ENCODE peak calls at places on chromosome 22, in ten cellular contexts. N is PC-9, F is suprapubic skin, I is tibial artery, K is body of pancreas, O is MM.1S, D is K562, M is uterus, L is ovary, X is heart left ventricle. J is an unnamed sample.

GRCh38 chr22:39452740-39453040 is 4.1 kb upstream of the MGAT3 start:
- DNase-seq in N (no peak), F (no peak), I (no peak), K (no peak), O (no peak), D (peak; percentile 61), M (no peak), L (no peak), X (no peak), J (no peak)

GRCh38 chr22:40224702-40225101 is 47.0 kb downstream of the TNRC6B start:
- DNase-seq in N (no peak), F (no peak), I (no peak), K (no peak), O (no peak), D (no peak), M (no peak), L (no peak), X (no peak), J (no peak)

GRCh38 chr22:39994566-39995345 is at the start of gene FAM83F:
- DNase-seq in N (peak; percentile 70), F (no peak), I (no peak), K (peak; percentile 69), O (no peak), D (peak; percentile 58), M (no peak), L (no peak), X (no peak), J (peak; percentile 39)

GRCh38 chr22:44338906-44339305 is 26.2 kb upstream of the SHISAL1 start:
- DNase-seq in N (no peak), F (no peak), I (no peak), K (no peak), O (peak; percentile 48), D (no peak), M (no peak), L (no peak), X (no peak), J (no peak)

GRCh38 chr22:38271927-38272372 is 860 bp downstream of the TMEM184B start:
- DNase-seq in N (peak; percentile 59), F (no peak), I (no peak), K (peak; percentile 68), O (peak; percentile 56), D (no peak), M (no peak), L (peak; percentile 53), X (no peak), J (peak; percentile 74)

GRCh38 chr22:17924735-17925727 is 99.3 kb downstream of the MICAL3 start:
- DNase-seq in N (peak; percentile 20), F (no peak), I (no peak), K (no peak), O (no peak), D (no peak), M (no peak), L (peak; percentile 21), X (no peak), J (no peak)

GRCh38 chr22:44109417-44109816 is 71.3 kb upstream of the PARVG start:
- DNase-seq in N (no peak), F (peak; percentile 11), I (no peak), K (no peak), O (no peak), D (no peak), M (no peak), L (peak; percentile 2), X (no peak), J (no peak)

GRCh38 chr22:27224485-27225364 is 567.3 kb downstream of the MIAT start:
- DNase-seq in N (no peak), F (no peak), I (no peak), K (no peak), O (no peak), D (no peak), M (peak; percentile 77), L (peak; percentile 67), X (no peak), J (no peak)

GRCh38 chr22:23233084-23233501 is 52.8 kb downstream of the BCR start:
- DNase-seq in N (no peak), F (no peak), I (no peak), K (no peak), O (no peak), D (peak; percentile 66), M (no peak), L (no peak), X (peak; percentile 43), J (no peak)
- TF ChIP-seq CTCF in N (no peak), F (no peak), I (no peak), K (no peak), O (no peak), D (no peak), M (no peak), L (no peak), X (no peak), J (no peak)

DNA sequence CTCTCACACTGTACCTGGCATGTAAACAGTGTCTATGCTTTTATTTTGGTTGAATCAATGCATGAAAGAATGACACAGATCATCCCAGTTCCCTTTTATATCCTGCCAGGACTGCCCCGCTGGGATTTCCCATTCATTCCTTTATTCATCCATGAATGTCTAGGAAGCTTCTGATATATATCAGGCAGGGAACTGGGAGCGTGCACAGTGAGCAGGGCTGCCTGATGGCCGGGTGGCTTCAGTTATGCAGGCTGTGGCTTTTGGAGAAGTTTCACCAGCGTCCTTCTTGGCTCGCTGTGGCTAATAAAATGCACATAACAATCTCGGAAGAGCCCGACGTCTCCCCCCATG is 789.0 kb downstream of the TBC1D22A start:
- DNase-seq in N (no peak), F (no peak), I (no peak), K (no peak), O (no peak), D (no peak), M (no peak), L (no peak), X (no peak), J (no peak)
- H3K9me3 ChIP-seq in N (peaks cover 3% of the 10 kb centered on the region), F (no peaks in the 10 kb centered on the region), I (no peaks in the 10 kb centered on the region), K (no peaks in the 10 kb centered on the region), O (no peaks in the 10 kb centered on the region), D (no peaks in the 10 kb centered on the region), M (no peaks in the 10 kb centered on the region), L (no peaks in the 10 kb centered on the region), X (no peaks in the 10 kb centered on the region), J (no peaks in the 10 kb centered on the region)

DNA sequence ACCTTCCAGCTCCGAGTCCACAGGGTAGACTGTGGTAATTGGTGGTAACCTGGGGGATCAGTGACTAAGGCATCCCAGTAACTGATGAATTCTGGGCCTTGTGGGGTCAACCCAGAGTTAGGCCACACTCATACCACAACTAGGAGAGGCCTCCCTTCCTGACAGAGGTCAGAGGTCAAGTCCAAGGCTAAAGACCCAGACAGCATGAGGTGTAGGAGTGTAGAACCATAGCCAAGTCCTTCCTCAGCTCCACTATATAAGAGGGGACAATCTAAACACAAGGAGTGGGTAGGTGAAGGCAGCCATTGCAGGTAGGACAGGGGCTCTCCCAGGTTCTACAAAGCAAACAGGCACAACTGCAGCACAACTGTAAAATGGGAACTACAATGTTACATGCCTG is 4.6 kb downstream of the AP1B1 start:
- DNase-seq in N (no peak), F (peak; percentile 18), I (peak; percentile 16), K (no peak), O (no peak), D (peak; percentile 20), M (no peak), L (no peak), X (no peak), J (no peak)
- H3K4me1 ChIP-seq in N (peaks cover 42% of the 10 kb centered on the region), F (peaks cover 55% of the 10 kb centered on the region), I (peaks cover 20% of the 10 kb centered on the region), K (peaks cover 92% of the 10 kb centered on the region), O (peaks cover 24% of the 10 kb centered on the region), D (peaks cover 27% of the 10 kb centered on the region), M (no peaks in the 10 kb centered on the region), L (peaks cover 3% of the 10 kb centered on the region), X (peaks cover 48% of the 10 kb centered on the region), J (peaks cover 34% of the 10 kb centered on the region)

GRCh38 chr22:24768537-24769374 is 5.8 kb downstream of the PIWIL3 start:
- DNase-seq in N (peak; percentile 48), F (no peak), I (no peak), K (peak; percentile 88), O (peak; percentile 60), D (peak; percentile 38), M (no peak), L (peak; percentile 53), X (peak; percentile 42), J (no peak)
- TF ChIP-seq CTCF in N (peak; percentile 75), F (peak; percentile 61), I (peak; percentile 72), K (peak; percentile 82), O (peak; percentile 85), D (peak; percentile 68), M (peak; percentile 51), L (peak; percentile 38), X (peak; percentile 72), J (peak; percentile 48)

GRCh38 chr22:47396105-47396504 is 633.7 kb downstream of the TBC1D22A start:
- DNase-seq in N (no peak), F (peak; percentile 14), I (no peak), K (no peak), O (no peak), D (no peak), M (no peak), L (no peak), X (no peak), J (no peak)
- H3K9me3 ChIP-seq in N (no peaks in the 10 kb centered on the region), F (no peaks in the 10 kb centered on the region), I (no peaks in the 10 kb centered on the region), K (no peaks in the 10 kb centered on the region), O (no peaks in the 10 kb centered on the region), D (no peaks in the 10 kb centered on the region), M (no peaks in the 10 kb centered on the region), L (no peaks in the 10 kb centered on the region), X (no peaks in the 10 kb centered on the region), J (no peaks in the 10 kb centered on the region)